ENCODE peak calls at places on chromosomes 7 and 10, in four cellular contexts. Z is IMR-90, F is trophoblast cell, N is suprapubic skin. P is an unnamed sample.

GRCh38 chr7:25059576-25059975 is 65.5 kb downstream of the CYCS start:
- DNase-seq in Z (no peak), F (no peak), N (no peak), P (no peak)

GRCh38 chr7:138491612-138492386 is 31.7 kb downstream of the TRIM24 start:
- DNase-seq in N (no peak), F (no peak), Z (no peak), P (no peak)

GRCh38 chr7:116859323-116859722 is 3.1 kb upstream of the CAPZA2 start:
- DNase-seq in Z (peak; percentile 87), F (peak; percentile 82), N (no peak), P (no peak)

GRCh38 chr10:69324583-69324982 is 46.3 kb downstream of the HK1 start:
- DNase-seq in Z (no peak), F (peak; percentile 43), N (no peak), P (no peak)

GRCh38 chr7:35596061-35596460 is 98.9 kb downstream of the HERPUD2 start:
- DNase-seq in F (no peak), Z (peak; percentile 61), N (no peak), P (no peak)

GRCh38 chr10:101817542-101818118 is 614 bp downstream of the OGA start:
- DNase-seq in N (peak; percentile 94), F (peak; percentile 53), Z (peak; percentile 95), P (peak; percentile 75)

GRCh38 chr7:142804715-142805114 is 33.9 kb downstream of the PRSS2 start:
- DNase-seq in N (no peak), F (no peak), Z (no peak), P (no peak)

GRCh38 chr7:102933763-102934162 is 21.0 kb downstream of the LRRC17 start:
- DNase-seq in Z (peak; percentile 97), N (peak; percentile 89), F (no peak), P (no peak)

GRCh38 chr10:74361678-74362077 is 210.7 kb downstream of the ADK start:
- DNase-seq in Z (no peak), N (no peak), F (no peak), P (no peak)

GRCh38 chr10:92880233-92880861 is 32.0 kb downstream of the EXOC6 start:
- DNase-seq in F (peak; percentile 43), Z (peak; percentile 63), N (no peak), P (no peak)

GRCh38 chr7:105906690-105907089 is 30.3 kb upstream of the ATXN7L1 start:
- DNase-seq in N (no peak), Z (peak; percentile 11), F (no peak), P (no peak)
- H3K36me3 ChIP-seq in N (no peaks in the 10 kb centered on the region), Z (peaks cover 4% of the 10 kb centered on the region), F (no peaks in the 10 kb centered on the region), P (no peaks in the 10 kb centered on the region)

GRCh38 chr10:34751272-34751671 is 63.8 kb downstream of the PARD3 start:
- DNase-seq in N (no peak), Z (no peak), F (no peak), P (no peak)
- H3K4me1 ChIP-seq in N (peaks cover 17% of the 10 kb centered on the region), Z (peaks cover 3% of the 10 kb centered on the region), F (no peaks in the 10 kb centered on the region), P (peaks cover 28% of the 10 kb centered on the region)

GRCh38 chr7:107939472-107940145 is 48.6 kb downstream of the DLD start:
- DNase-seq in Z (peak; percentile 88), F (peak; percentile 53), N (no peak), P (no peak)

GRCh38 chr7:107936312-107936711 is 45.3 kb downstream of the DLD start:
- DNase-seq in Z (no peak), N (no peak), F (no peak), P (no peak)

GRCh38 chr7:107938448-107939250 is 47.7 kb downstream of the DLD start:
- DNase-seq in Z (no peak), N (no peak), F (peak; percentile 70), P (no peak)

GRCh38 chr7:107934991-107935770 is 44.2 kb downstream of the DLD start:
- DNase-seq in Z (peak; percentile 80), F (no peak), N (no peak), P (no peak)

DNA sequence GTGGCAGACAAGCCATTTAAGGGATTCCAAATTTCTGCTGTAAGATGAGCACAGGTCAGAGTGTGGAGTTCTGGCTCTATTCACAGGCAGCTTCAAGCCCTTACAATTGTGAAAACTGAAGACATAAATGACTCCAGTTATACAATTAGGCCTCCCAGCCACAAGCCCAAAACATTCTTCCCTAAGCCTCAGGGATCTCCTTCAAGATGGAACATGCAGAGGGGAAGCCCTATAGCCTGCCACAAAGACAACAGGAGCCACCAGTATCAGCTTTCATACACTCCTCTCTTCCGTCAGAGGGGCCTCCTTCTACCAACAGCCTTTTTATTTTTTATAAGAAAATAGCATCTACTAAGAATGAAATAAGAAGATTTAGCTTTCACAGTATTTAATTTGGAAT is 46.5 kb downstream of the DLD start:
- DNase-seq in Z (no peak), N (no peak), F (no peak), P (no peak)
- H3K36me3 ChIP-seq in Z (peaks cover 46% of the 10 kb centered on the region), N (peaks cover 25% of the 10 kb centered on the region), F (peaks cover 58% of the 10 kb centered on the region), P (peaks cover 13% of the 10 kb centered on the region)

DNA sequence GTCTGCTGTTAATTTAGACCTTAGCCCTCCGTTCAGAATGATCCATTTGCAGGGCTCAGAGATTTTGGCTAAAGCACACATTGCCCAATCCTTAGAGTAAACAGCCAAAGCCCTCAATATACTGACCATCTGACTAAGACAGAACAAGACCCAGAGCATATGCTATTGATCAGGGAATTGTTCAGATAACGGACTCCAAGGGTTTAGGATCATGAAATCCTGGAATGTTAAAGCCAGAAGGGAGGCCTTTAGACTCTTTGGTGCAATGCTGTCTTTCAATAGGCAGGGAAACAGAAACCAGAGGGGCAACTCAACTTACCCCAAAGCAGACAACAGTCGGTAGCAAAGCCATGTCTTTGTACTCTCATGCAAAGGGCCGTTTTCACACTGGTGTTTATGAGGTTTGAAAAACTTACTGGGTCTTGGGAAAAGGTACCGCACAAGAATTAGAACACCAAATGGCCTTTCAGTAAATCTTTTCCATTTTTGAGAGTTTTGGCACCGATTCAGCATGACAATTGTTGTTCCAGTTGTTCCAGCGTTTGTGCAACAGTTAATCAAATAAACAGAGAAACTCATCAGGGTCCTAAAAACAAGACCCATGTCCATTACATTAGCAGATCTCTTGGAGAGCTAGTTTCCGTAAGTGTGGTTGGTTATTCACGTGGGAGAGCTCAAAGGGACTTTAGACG is 94.2 kb upstream of the AGBL3 start:
- DNase-seq in Z (peak; percentile 54), F (no peak), N (no peak), P (no peak)
- H3K4me1 ChIP-seq in Z (peaks cover 28% of the 10 kb centered on the region), F (peaks cover 15% of the 10 kb centered on the region), N (peaks cover 26% of the 10 kb centered on the region), P (no peaks in the 10 kb centered on the region)

P was measured in pancreas.